ENCODE peak calls at places on chromosomes 6 and 20, in five cellular contexts. B is HL-60, P is HCT116, N is sigmoid colon, G is endothelial cell of umbilical vein. K is an unnamed sample.

GRCh38 chr6:169393753-169394152 is 140.1 kb upstream of the THBS2 start:
- DNase-seq in B (no peak), P (no peak), N (no peak), G (no peak), K (no peak)

GRCh38 chr6:9204171-9204570 is 768.8 kb upstream of the SLC35B3 start:
- DNase-seq in B (no peak), P (peak), N (no peak), G (peak), K (peak)

GRCh38 chr6:36319436-36319762 is 17.3 kb downstream of the BNIP5 start:
- DNase-seq in B (no peak), P (no peak), N (no peak), G (no peak), K (no peak)

GRCh38 chr6:43097098-43097489 is 21.0 kb downstream of the PTK7 start:
- DNase-seq in B (no peak), P (no peak), N (no peak), G (no peak), K (no peak)

GRCh38 chr6:31528307-31528777 is 420 bp upstream of the MCCD1 start:
- DNase-seq in B (no peak), P (no peak), N (no peak), G (no peak), K (no peak)

GRCh38 chr6:157823523-157824370 is 701 bp downstream of the SNX9 start:
- DNase-seq in B (peak), P (peak), N (peak), G (peak), K (peak)

GRCh38 chr6:43962458-43962857 is 164.8 kb downstream of the MRPL14 start:
- DNase-seq in B (no peak), P (no peak), N (no peak), G (no peak), K (no peak)

GRCh38 chr6:79646006-79646405 is 14.9 kb downstream of the SH3BGRL2 start:
- DNase-seq in B (no peak), P (no peak), N (no peak), G (no peak), K (no peak)

GRCh38 chr20:24977797-24978196 is 14.8 kb downstream of the APMAP start:
- DNase-seq in B (no peak), P (no peak), N (peak), G (no peak), K (no peak)

GRCh38 chr6:27414996-27415395 is 26.4 kb downstream of the ZNF391 start:
- DNase-seq in B (no peak), P (no peak), N (no peak), G (no peak), K (no peak)

GRCh38 chr20:10940941-10941340 is 267.1 kb upstream of the JAG1 start:
- DNase-seq in B (no peak), P (no peak), N (no peak), G (no peak), K (no peak)

GRCh38 chr20:25749667-25750066 is 53.0 kb upstream of the ZNF337 start:
- DNase-seq in B (no peak), P (no peak), N (no peak), G (no peak), K (no peak)

GRCh38 chr6:53699462-53699861 is 33.9 kb upstream of the KLHL31 start:
- DNase-seq in B (no peak), P (no peak), N (no peak), G (no peak), K (no peak)
- H3K4me3 ChIP-seq in B (no peak), P (no peak), N (no peak), G (no peak), K (no peak)

GRCh38 chr6:150528648-150529285 is 70.9 kb upstream of the PLEKHG1 start:
- DNase-seq in B (no peak), P (no peak), N (peak), G (peak), K (no peak)
- TF ChIP-seq POLR2AphosphoS5 in B (no peak), P (no peak), N (peak), G (no peak), K (no peak)

GRCh38 chr6:69915346-69915745 is 49.0 kb downstream of the COL19A1 start:
- DNase-seq in B (no peak), P (no peak), N (no peak), G (no peak), K (no peak)

GRCh38 chr6:69913361-69913760 is 47.0 kb downstream of the COL19A1 start:
- DNase-seq in B (no peak), P (no peak), N (no peak), G (no peak), K (no peak)

GRCh38 chr6:69918766-69919165 is 52.4 kb downstream of the COL19A1 start:
- DNase-seq in B (no peak), P (no peak), N (no peak), G (no peak), K (no peak)

GRCh38 chr6:69917834-69918233 is 51.5 kb downstream of the COL19A1 start:
- DNase-seq in B (no peak), P (peak), N (no peak), G (no peak), K (no peak)

GRCh38 chr6:69914015-69914485 is 47.7 kb downstream of the COL19A1 start:
- DNase-seq in B (no peak), P (no peak), N (no peak), G (no peak), K (no peak)
- TF ChIP-seq CTCF in B (no peak), P (peak), N (no peak), G (no peak), K (peak)

DNA sequence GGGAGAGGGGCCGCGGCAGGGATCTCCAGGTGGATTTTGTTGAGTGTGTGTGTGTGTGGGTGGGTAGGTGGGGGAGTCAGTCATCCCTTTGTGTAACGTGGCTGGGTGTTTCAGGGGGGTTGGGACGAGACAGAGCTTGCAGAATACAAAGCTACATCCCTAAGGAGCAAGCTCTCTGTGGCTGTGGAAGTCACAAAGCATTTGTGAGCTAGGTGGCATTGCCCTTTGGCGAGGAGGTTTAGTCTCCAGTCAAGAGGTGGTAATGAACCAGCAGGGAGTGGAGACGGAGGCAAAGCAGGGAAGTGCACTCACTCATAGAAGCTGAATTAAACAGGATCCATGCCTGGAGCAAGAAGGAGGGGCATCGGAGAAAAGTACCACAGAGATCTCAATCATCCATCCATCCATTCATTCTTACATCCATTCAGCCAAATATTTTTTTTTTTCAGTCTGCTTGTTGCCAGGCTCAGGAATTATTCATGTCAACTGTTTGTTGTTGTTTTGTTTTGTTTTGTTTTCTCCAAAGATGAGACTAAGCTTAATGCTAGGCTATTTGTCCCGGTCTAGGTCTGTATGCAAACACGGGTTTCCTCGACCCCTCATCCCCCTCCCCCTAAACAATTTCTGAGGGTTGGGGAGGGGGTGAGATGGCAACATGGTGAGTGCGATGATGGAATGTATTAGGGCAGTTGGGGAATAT is 913 bp downstream of the HCRTR2 start:
- DNase-seq in B (no peak), P (no peak), N (no peak), G (no peak), K (no peak)
- H3K4me3 ChIP-seq in B (no peak), P (no peak), N (peak), G (no peak), K (no peak)

K was measured in Panc1.